ENCODE peak calls at places on chromosomes 5 and 9, in four cellular contexts. W is A549, E is K562, C is HepG2. D is an unnamed sample.

GRCh38 chr9:23750808-23751207 is 75.2 kb downstream of the ELAVL2 start:
- DNase-seq in C (no peak), W (no peak), E (no peak), D (no peak)

GRCh38 chr9:123828449-123828848 is 101.5 kb downstream of the DENND1A start:
- DNase-seq in W (no peak), C (no peak), E (no peak), D (no peak)

GRCh38 chr5:1483064-1483463 is 37.8 kb upstream of the SLC6A3 start:
- DNase-seq in W (no peak), C (no peak), E (no peak), D (no peak)

GRCh38 chr5:108164574-108164973 is 217.3 kb downstream of the FBXL17 start:
- DNase-seq in E (no peak), C (no peak), W (no peak), D (no peak)

GRCh38 chr5:118692811-118693342 is 295.5 kb downstream of the DTWD2 start:
- DNase-seq in E (no peak), W (no peak), C (no peak), D (peak; percentile 25)

GRCh38 chr5:169374761-169375160 is 73.8 kb upstream of the SLIT3 start:
- DNase-seq in W (no peak), E (no peak), C (no peak), D (no peak)

GRCh38 chr9:108756746-108757490 is 98.9 kb downstream of the ACTL7B start:
- DNase-seq in E (peak; percentile 13), W (peak; percentile 22), C (peak; percentile 29), D (no peak)

GRCh38 chr5:172837640-172838039 is 3.6 kb downstream of the ERGIC1 start:
- DNase-seq in W (no peak), C (no peak), E (no peak), D (no peak)

GRCh38 chr5:181173027-181173419 is 25.6 kb downstream of the OR2V2 start:
- DNase-seq in E (no peak), C (no peak), W (no peak), D (no peak)

GRCh38 chr5:169128679-169129078 is 172.3 kb downstream of the SLIT3 start:
- DNase-seq in C (no peak), E (no peak), W (no peak), D (no peak)

GRCh38 chr5:39430461-39430860 is 5.7 kb upstream of the DAB2 start:
- DNase-seq in W (no peak), E (no peak), C (no peak), D (no peak)

GRCh38 chr5:66247176-66247960 is 103.3 kb downstream of the SREK1 start:
- DNase-seq in C (peak; percentile 7), W (peak; percentile 66), E (no peak), D (no peak)

GRCh38 chr5:2565147-2565546 is 186.3 kb downstream of the IRX2 start:
- DNase-seq in W (no peak), C (no peak), E (no peak), D (no peak)

GRCh38 chr9:77305622-77306365 is 128.5 kb downstream of the VPS13A start:
- DNase-seq in W (no peak), E (no peak), C (no peak), D (no peak)

GRCh38 chr9:35306281-35306680 is 144.5 kb downstream of the UNC13B start:
- DNase-seq in E (no peak), W (no peak), C (no peak), D (no peak)

GRCh38 chr9:127140842-127141675 is 18.6 kb upstream of the ANGPTL2 start:
- DNase-seq in E (no peak), W (no peak), C (no peak), D (no peak)

GRCh38 chr5:27124590-27124989 is 86.2 kb upstream of the CDH9 start:
- DNase-seq in E (peak; percentile 13), W (peak; percentile 21), C (peak; percentile 20), D (no peak)

GRCh38 chr5:10034008-10034407 is 215.7 kb downstream of the ATPSCKMT start:
- DNase-seq in C (no peak), E (no peak), W (no peak), D (no peak)

GRCh38 chr9:83477571-83477970 is 60.6 kb downstream of the FRMD3 start:
- DNase-seq in E (no peak), C (no peak), W (no peak), D (no peak)

GRCh38 chr5:1513326-1514026 is 10.3 kb downstream of the LPCAT1 start:
- DNase-seq in C (no peak), E (no peak), W (no peak), D (peak; percentile 9)

GRCh38 chr5:56457887-56458451 is 224.8 kb upstream of the ANKRD55 start:
- DNase-seq in W (no peak), E (no peak), C (no peak), D (no peak)

GRCh38 chr9:12702160-12702758 is 9.1 kb downstream of the TYRP1 start:
- DNase-seq in E (peak; percentile 3), C (peak; percentile 3), W (peak; percentile 8), D (peak; percentile 44)

GRCh38 chr5:119582987-119583386 is 46.4 kb upstream of the FAM170A start:
- DNase-seq in E (no peak), C (no peak), W (no peak), D (peak; percentile 28)

GRCh38 chr9:3323714-3324113 is 202.1 kb downstream of the RFX3 start:
- DNase-seq in C (no peak), E (no peak), W (no peak), D (no peak)

GRCh38 chr5:65811004-65811403 is 89.0 kb downstream of the NLN start:
- DNase-seq in E (no peak), W (no peak), C (no peak), D (no peak)

GRCh38 chr5:57034517-57034916 is 82.6 kb upstream of the MIER3 start:
- DNase-seq in W (no peak), E (no peak), C (no peak), D (no peak)

GRCh38 chr5:177230660-177231059 is 72.9 kb downstream of the RAB24 start:
- DNase-seq in E (no peak), W (no peak), C (no peak), D (no peak)

GRCh38 chr5:15731686-15732085 is 231.7 kb downstream of the FBXL7 start:
- DNase-seq in C (no peak), E (no peak), W (no peak), D (no peak)

GRCh38 chr9:20805766-20806165 is 121.7 kb downstream of the FOCAD start:
- DNase-seq in W (no peak), E (no peak), C (no peak), D (no peak)

GRCh38 chr9:16475257-16475656 is 395.2 kb downstream of the BNC2 start:
- DNase-seq in E (no peak), W (no peak), C (no peak), D (no peak)

GRCh38 chr9:133634024-133634691 is 2.0 kb upstream of the DBH start:
- DNase-seq in E (no peak), W (no peak), C (no peak), D (no peak)

GRCh38 chr9:133633681-133633990 is 2.5 kb upstream of the DBH start:
- DNase-seq in C (no peak), E (no peak), W (no peak), D (no peak)

GRCh38 chr9:133631111-133631510 is 5.1 kb upstream of the DBH start:
- DNase-seq in E (no peak), W (no peak), C (no peak), D (no peak)

GRCh38 chr9:133635098-133635497 is 1.1 kb upstream of the DBH start:
- DNase-seq in C (no peak), E (no peak), W (no peak), D (no peak)

DNA sequence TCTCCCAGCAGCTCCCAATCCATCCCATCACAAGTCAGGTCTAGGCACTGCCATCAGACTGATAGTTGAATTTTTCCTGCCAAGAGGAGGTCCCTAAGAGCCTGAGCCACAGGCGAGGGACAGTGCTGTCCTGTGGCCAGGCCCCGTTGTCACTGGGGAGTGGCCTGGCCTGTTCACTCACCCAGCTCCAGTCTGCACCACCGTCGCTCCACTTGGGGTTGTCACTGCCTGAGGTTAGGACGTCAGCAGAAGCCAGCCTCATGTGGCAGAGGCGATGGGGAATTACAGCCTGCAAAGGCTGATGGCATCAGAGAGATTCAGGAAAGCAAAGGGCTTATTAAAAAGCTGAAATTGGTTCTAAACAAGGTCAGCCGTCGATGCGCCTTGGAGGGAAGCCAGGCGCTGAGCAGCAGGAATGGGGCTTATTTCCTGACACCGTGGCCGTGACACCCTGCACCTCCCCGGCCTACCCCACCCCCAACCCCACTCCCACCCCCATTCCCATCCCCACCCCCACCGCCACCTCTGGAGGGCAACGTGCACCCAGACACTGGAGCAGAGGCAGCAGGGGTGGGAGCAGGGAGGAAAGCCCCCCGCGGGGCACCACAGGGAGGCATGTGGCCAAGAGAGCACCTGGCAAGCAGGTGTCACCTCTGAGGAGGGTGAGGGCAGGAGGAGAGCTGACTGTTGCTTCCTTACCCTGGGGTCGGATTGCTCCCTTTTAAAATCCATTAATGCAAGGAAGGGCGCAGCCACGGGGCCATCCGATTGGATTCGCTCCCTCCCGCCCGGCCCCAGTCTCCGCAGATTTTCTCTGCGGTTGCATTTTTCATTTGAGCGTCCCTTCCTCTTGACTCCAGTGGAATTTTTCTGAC is 3.1 kb upstream of the DBH start:
- DNase-seq in E (no peak), W (no peak), C (no peak), D (no peak)
- TF ChIP-seq ESRRA in E (no peak), W (no peak), C (no peak), D (no peak)

GRCh38 chr5:142655339-142656267 is 30.3 kb downstream of the FGF1 start:
- DNase-seq in W (peak; percentile 81), E (peak; percentile 85), C (peak; percentile 62), D (peak; percentile 88)

GRCh38 chr5:142652563-142652962 is 33.3 kb downstream of the FGF1 start:
- DNase-seq in W (no peak), C (no peak), E (no peak), D (no peak)

GRCh38 chr5:142650881-142651280 is 35.0 kb downstream of the FGF1 start:
- DNase-seq in W (no peak), C (no peak), E (no peak), D (no peak)

GRCh38 chr5:142654578-142655042 is 31.3 kb downstream of the FGF1 start:
- DNase-seq in C (no peak), E (no peak), W (no peak), D (no peak)

GRCh38 chr5:142653321-142653720 is 32.6 kb downstream of the FGF1 start:
- DNase-seq in W (no peak), C (no peak), E (no peak), D (no peak)
- TF ChIP-seq NR3C1 in W (no peak), C (no peak), E (no peak), D (no peak)

GRCh38 chr5:154829589-154830218 is 20.7 kb downstream of the FAXDC2 start:
- DNase-seq in C (no peak), E (no peak), W (no peak), D (no peak)
- TF ChIP-seq ESRRA in C (no peak), E (no peak), W (no peak), D (no peak)

DNA sequence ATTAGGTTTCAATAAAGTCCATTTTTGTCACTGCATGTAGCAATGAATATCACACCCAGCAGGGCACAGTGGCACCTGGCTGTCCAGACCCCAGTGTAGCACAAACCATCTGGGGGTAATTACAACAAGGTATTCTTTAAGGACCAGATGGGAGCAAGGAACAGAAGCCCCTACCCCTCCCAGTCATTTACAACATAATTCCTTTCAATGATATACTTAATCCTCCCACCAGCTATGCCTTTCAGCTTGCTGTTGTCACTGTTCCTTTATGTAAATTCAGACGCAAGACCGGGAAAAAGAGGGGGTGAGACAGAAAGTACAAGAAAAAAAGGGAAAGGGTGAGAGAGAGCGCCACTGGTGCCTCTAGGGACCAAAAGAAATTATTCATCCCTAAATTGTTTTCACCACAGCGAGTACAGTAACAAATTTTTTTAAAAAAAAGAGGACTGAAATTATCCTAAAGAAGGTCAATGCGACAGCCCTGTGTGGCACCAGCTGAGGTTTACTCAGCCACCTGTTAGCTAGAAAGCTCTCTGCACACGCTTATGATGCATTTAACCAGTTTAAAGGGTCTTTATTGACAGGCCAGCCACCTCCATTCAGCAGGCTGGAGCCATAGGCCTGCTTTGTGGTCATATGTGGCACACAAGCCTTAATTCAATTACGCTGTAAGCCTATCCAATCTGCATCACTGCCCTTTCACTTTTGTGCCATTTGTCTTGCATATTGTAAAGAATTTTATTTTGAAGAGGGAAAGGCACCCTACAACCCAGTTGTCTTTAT is 210.2 kb upstream of the ISL1 start:
- DNase-seq in E (no peak), W (no peak), C (no peak), D (no peak)
- TF ChIP-seq NR3C1 in E (no peak), W (no peak), C (no peak), D (no peak)